ENCODE peak calls at places on chromosome 12, in eight cellular contexts. T, P, D, Y, C, X, B and H are unnamed samples.

GRCh38 chr12:129532707-129533499 is 370.9 kb downstream of the TMEM132D start:
- DNase-seq in B (no peak), D (no peak), X (no peak), Y (no peak), C (no peak), T (no peak), P (no peak), H (no peak)

GRCh38 chr12:127393460-127393859 is 873.5 kb upstream of the TMEM132C start:
- DNase-seq in D (no peak), Y (no peak), C (no peak), P (no peak), X (no peak), T (no peak), B (no peak), H (no peak)

GRCh38 chr12:96989916-96990315 is 82.9 kb downstream of the NEDD1 start:
- DNase-seq in D (peak), X (no peak), Y (peak), P (no peak), C (no peak), T (peak), B (no peak), H (peak)

GRCh38 chr12:119444462-119445044 is 110.0 kb downstream of the CCDC60 start:
- DNase-seq in Y (peak), T (peak), C (peak), X (peak), P (peak), D (peak), B (no peak), H (peak)

GRCh38 chr12:127770123-127770522 is 496.8 kb upstream of the TMEM132C start:
- DNase-seq in Y (no peak), T (no peak), P (no peak), C (no peak), B (no peak), X (no peak), D (no peak), H (no peak)

GRCh38 chr12:7479784-7480183 is 23.8 kb downstream of the CD163 start:
- DNase-seq in T (no peak), C (no peak), P (no peak), D (no peak), Y (no peak), X (peak), B (no peak), H (no peak)

GRCh38 chr12:77751939-77752338 is 78.8 kb upstream of the NAV3 start:
- DNase-seq in D (no peak), T (no peak), X (peak), Y (no peak), P (peak), B (no peak), C (no peak), H (no peak)

GRCh38 chr12:23550753-23551152 is 398.7 kb downstream of the SOX5 start:
- DNase-seq in D (no peak), C (no peak), B (no peak), Y (no peak), P (no peak), X (no peak), T (no peak), H (no peak)

GRCh38 chr12:67942704-67943103 is 46.5 kb upstream of the IFNG-AS1 start:
- DNase-seq in T (no peak), Y (no peak), X (no peak), B (no peak), P (no peak), D (no peak), C (no peak), H (no peak)

GRCh38 chr12:22115711-22116110 is 69.7 kb downstream of the CMAS start:
- DNase-seq in X (no peak), D (no peak), T (no peak), C (no peak), Y (no peak), B (no peak), P (no peak), H (no peak)

GRCh38 chr12:110245278-110245868 is 35.7 kb upstream of the ATP2A2 start:
- DNase-seq in D (peak), T (peak), C (peak), X (peak), B (peak), Y (no peak), P (no peak), H (peak)

GRCh38 chr12:3362751-3363150 is 128.3 kb upstream of the PRMT8 start:
- DNase-seq in T (no peak), X (no peak), Y (no peak), D (no peak), B (no peak), P (no peak), C (no peak), H (no peak)

GRCh38 chr12:119925269-119925668 is 48.1 kb upstream of the CIT start:
- DNase-seq in B (no peak), Y (no peak), D (no peak), C (no peak), P (no peak), T (no peak), X (no peak), H (no peak)

GRCh38 chr12:8699714-8700113 is 1.9 kb downstream of the RIMKLB start:
- DNase-seq in Y (no peak), D (no peak), X (no peak), T (no peak), C (no peak), P (no peak), B (no peak), H (no peak)

GRCh38 chr12:28144532-28144931 is 45.7 kb upstream of the CCDC91 start:
- DNase-seq in P (no peak), T (no peak), Y (no peak), X (no peak), C (no peak), B (no peak), D (no peak), H (no peak)

GRCh38 chr12:46300906-46301305 is 32.1 kb upstream of the SLC38A1 start:
- DNase-seq in Y (no peak), X (peak), B (no peak), T (no peak), D (peak), C (no peak), P (no peak), H (no peak)

GRCh38 chr12:75660107-75660530 is 148.7 kb upstream of the KRR1 start:
- DNase-seq in B (no peak), T (no peak), D (no peak), C (no peak), Y (no peak), P (peak), X (peak), H (no peak)

GRCh38 chr12:34302131-34302885 is 280.0 kb downstream of the ALG10 start:
- DNase-seq in B (peak), C (no peak), D (no peak), Y (no peak), T (no peak), P (no peak), X (no peak), H (no peak)

GRCh38 chr12:25825494-25825893 is 133.0 kb upstream of the RASSF8 start:
- DNase-seq in P (no peak), Y (no peak), B (no peak), C (no peak), X (peak), D (no peak), T (no peak), H (no peak)
- TF ChIP-seq CTCF in P (peak), Y (no peak), B (no peak), C (no peak), X (peak), D (no peak), T (peak), H (no peak)

GRCh38 chr12:52805000-52805399 is 8.9 kb downstream of the KRT4 start:
- DNase-seq in T (no peak), B (no peak), Y (no peak), P (no peak), C (no peak), X (no peak), D (peak), H (no peak)
- TF ChIP-seq CTCF in T (no peak), B (no peak), Y (no peak), P (no peak), C (no peak), X (no peak), D (no peak), H (no peak)

GRCh38 chr12:49232940-49233841 is 31.7 kb upstream of the TUBA1C start:
- DNase-seq in P (peak), C (no peak), D (peak), Y (peak), B (peak), X (peak), T (no peak), H (no peak)
- TF ChIP-seq CTCF in P (peak), C (no peak), D (peak), Y (peak), B (no peak), X (peak), T (no peak), H (no peak)

DNA sequence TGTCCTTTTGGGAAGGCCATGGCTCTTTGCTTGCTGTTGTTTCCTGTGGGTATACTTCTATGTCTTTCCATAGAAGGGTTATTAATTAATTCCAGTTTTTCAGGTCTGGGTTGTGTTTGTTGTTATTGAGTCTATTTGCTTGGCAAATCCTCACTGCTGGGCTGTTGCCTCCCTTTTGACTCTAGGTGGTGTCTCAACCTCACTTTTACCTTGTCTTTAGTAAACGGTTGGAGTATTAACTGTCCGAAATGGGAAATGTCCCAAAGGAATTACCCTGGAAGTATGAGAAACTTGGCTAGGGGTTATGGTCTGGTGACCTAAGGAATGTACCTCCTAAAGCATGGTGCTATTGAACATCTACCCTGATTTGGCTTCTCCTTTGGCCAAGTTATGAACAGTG is 16.7 kb downstream of the PRH1 start:
- DNase-seq in P (no peak), T (no peak), C (no peak), B (no peak), Y (no peak), D (no peak), X (peak), H (no peak)
- TF ChIP-seq CTCF in P (peak), T (no peak), C (peak), B (no peak), Y (peak), D (peak), X (no peak), H (no peak)

DNA sequence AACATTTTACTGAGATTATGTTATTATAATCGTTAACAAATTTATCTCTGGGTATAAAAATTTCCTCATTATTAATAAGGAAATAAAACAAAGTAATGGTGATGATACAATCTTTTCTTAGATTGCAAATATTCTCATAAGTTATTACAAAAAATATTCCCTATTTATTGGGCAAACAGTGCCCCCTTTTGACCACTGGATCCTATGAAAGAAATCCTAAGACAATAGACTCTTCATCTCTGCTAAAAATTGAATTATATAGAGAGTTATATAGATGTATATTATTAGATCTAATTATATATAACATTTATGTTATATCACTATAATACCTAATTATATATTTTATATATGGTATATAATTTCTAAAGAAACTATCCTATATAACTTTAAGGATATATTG is 94.2 kb upstream of the FGD4 start:
- DNase-seq in X (peak), T (peak), B (no peak), Y (no peak), C (no peak), P (no peak), D (peak), H (peak)
- TF ChIP-seq CTCF in X (peak), T (peak), B (no peak), Y (no peak), C (peak), P (peak), D (peak), H (peak)

DNA sequence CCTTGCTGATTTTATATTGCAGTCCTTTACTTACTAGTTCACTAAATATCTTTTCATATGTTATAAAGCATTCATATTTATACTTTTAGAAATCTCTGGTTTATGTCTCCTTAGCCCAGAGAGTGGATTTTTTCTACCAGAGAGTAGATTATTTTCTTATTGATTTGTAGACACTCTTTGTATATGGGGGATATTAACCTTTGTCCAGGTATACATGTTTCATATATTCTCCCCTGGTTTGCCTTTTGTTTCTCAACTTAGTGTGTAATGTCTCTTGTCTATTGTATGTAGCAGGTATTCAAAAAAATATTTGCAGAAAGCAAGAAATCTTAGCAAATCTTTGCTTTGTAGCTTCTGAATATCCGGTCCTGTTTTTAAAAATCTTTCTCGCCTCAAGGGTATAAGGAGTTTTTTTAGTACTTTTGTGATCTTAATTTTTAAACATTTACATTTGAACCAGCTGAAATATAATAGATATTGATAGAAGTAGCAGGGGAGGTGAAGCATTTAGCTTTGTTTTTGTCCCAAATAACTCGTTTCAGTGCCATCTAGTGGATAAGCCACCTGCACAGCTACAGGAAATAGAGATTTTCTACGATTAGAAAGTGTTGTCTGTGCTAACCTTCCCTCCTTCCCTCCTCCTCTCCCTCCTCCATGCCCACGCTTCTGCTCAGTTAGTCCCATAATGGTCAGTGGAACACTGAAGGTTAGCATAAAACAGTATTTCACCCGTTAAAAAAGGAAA is 97.0 kb downstream of the PHETA1 start:
- DNase-seq in D (peak), T (no peak), B (no peak), P (no peak), X (peak), Y (no peak), C (no peak), H (peak)
- TF ChIP-seq CTCF in D (peak), T (no peak), B (no peak), P (peak), X (peak), Y (peak), C (peak), H (peak)

DNA sequence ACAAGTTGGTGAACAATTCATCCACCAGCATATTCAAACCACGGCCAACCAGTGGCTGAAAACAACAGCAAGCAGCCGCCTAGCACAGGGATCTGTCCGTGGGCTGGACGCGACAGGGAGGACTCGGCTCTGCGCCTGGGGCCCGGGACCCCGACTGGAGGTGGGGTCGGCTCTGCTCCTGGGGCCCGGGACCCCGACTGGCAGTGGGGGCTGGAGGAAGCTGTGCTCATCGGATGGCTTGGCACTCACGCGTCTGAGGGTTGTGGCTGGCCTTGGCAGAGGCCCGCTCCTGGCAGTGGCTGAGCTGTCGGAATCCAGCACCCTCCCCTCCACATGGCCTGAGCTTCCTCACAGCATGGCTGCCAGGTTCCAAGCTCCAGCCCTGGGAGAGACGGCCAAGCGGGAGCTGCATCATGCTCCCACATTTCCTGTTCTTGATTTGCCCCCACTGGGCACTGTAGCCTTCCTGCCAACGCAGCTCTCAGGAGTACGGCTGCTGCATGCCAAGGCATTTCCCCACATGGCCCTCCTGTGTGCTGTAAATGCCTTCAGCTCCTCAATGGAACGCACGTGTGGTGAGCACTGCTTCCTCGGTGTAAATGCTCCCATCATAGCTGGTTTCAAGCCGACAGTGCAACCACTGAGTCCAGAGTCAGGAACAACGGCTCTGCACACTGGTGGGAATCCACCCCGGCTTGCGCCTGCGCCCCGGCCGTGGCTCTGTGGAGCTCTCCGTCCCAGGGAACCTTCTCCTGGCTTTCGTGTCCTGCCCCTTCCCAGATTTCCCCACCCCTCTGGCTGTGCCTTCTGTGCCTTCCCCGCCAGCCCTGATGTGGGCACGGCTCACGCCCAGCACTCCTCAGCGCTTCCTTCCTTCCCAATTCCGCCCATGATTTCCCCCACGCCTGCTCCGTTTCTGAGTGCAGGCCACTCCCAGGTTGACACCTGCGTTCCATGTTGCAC is 7.3 kb upstream of the GALNT9 start:
- DNase-seq in C (no peak), P (no peak), X (no peak), B (no peak), T (no peak), Y (no peak), D (no peak), H (no peak)
- TF ChIP-seq CTCF in C (no peak), P (no peak), X (no peak), B (no peak), T (no peak), Y (no peak), D (no peak), H (no peak)

GRCh38 chr12:26726956-26727355 is 106.0 kb downstream of the ITPR2 start:
- DNase-seq in X (no peak), B (no peak), T (no peak), D (no peak), P (no peak), Y (no peak), C (no peak), H (no peak)

GRCh38 chr12:26730546-26731085 is 102.4 kb downstream of the ITPR2 start:
- DNase-seq in X (no peak), T (no peak), P (no peak), D (no peak), C (no peak), Y (no peak), B (no peak), H (no peak)

GRCh38 chr12:26728205-26729050 is 104.6 kb downstream of the ITPR2 start:
- DNase-seq in T (peak), C (no peak), P (no peak), Y (no peak), D (no peak), B (no peak), X (no peak), H (peak)

GRCh38 chr12:26725517-26725916 is 107.5 kb downstream of the ITPR2 start:
- DNase-seq in D (no peak), Y (no peak), C (no peak), T (no peak), X (no peak), B (no peak), P (no peak), H (no peak)

DNA sequence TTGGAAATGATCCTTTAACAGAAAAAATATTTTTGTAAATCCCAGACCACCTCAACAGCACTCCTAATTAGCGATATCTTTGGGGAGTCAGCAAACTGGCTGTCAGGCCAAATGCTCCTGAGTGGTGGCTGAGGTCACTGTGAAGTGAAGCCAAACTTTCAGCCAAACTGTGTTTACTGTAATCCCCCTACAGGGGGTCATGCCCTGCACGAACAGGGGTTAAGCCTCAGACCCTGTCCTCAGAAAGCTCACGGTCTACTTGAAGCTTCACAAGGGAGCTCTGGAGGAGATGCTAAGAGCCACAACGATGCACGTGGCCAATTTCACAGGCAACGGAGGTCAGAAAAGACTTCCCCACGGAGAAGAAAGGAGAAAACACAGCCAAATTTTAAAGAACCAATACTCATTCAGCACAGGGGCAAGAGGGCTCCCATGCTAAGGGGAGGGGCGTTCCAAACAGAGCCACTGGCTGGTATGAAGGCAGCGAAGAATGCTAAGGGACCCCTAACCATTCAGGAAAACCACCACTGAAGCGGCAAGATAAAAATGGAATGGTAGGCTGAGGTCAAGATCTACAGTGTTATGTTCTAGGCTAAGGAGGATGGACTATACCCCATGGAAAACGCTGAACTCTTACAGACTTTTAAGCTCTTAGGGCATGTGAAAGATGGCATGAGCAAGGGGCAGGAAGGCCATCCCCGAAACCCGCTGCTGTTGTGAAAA is 105.4 kb downstream of the ITPR2 start:
- DNase-seq in P (no peak), B (no peak), X (no peak), Y (no peak), D (no peak), C (no peak), T (no peak), H (no peak)
- TF ChIP-seq CTCF in P (no peak), B (no peak), X (no peak), Y (no peak), D (no peak), C (no peak), T (no peak), H (no peak)

DNA sequence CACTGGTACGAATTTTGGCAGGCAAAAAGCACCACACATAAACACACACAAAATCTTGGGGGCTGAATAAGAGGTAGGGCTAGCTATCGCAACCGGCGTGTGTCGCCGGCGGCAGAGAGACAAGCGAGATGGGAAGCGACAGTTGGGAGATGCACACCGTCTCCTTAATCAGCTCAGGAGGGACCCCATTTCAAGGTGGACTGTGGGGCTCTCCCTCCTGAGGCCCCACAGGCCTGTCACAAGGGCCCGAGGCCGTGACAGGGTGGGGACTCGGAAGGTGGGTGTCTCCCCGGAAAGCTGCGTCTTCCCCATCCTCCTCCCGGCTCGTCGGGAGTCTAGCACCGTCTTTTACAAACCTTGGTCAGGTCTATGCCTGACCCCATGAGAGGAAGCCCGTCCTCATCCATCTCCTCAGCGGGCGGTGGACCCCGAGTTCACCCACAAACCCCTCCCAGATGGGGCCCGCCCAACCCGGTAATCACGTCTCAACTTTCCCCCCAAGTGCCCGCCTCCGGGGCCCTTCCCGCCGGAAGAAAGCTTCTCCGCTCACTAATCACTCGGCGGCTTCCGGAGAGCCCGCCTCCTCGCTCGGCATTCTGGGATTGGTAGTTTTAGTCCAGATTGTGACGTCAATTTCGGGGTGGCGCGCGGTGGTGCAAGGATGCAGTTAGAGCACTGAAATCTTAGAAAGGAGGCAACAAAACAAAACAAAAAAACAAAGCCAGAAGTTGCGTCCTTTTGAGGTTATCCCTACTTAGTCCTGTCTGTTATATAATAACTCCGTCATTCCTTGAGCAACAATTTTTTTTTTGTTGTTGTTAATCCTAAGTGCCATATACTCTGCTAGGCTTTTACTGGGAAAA is at the start of gene WASHC3:
- DNase-seq in B (peak), T (peak), Y (peak), D (peak), P (peak), X (peak), C (peak), H (peak)
- TF ChIP-seq CTCF in B (no peak), T (no peak), Y (no peak), D (no peak), P (no peak), X (no peak), C (no peak), H (no peak)